ENCODE peak calls at places on chromosome 10, in four cellular contexts. U is mammary epithelial cell, M is left lung, O is body of pancreas. J is an unnamed sample.

GRCh38 chr10:4201866-4202825 is 417.1 kb upstream of the KLF6 start:
- DNase-seq in M (no peak), U (no peak), O (no peak), J (peak; percentile 31)

GRCh38 chr10:2980791-2981360 is 86.5 kb upstream of the PFKP start:
- DNase-seq in O (no peak), U (peak; percentile 70), M (no peak), J (no peak)

GRCh38 chr10:79454259-79454658 is 8.8 kb upstream of the ZCCHC24 start:
- DNase-seq in O (no peak), M (no peak), U (peak; percentile 91), J (peak; percentile 95)

GRCh38 chr10:5971315-5971832 is 6.0 kb downstream of the IL15RA start:
- DNase-seq in O (peak; percentile 88), U (no peak), M (no peak), J (peak; percentile 75)

GRCh38 chr10:21398549-21399345 is 126.7 kb downstream of the SKIDA1 start:
- DNase-seq in M (no peak), U (peak; percentile 82), O (no peak), J (no peak)

GRCh38 chr10:78432582-78432981 is 398.9 kb downstream of the RPS24 start:
- DNase-seq in U (no peak), M (no peak), O (no peak), J (peak; percentile 47)

GRCh38 chr10:54614062-54614461 is 187.0 kb downstream of the PCDH15 start:
- DNase-seq in M (no peak), O (no peak), U (no peak), J (no peak)

GRCh38 chr10:77328272-77328816 is 309.3 kb downstream of the KCNMA1 start:
- DNase-seq in O (peak; percentile 49), M (no peak), U (no peak), J (peak; percentile 86)

GRCh38 chr10:97318772-97319651 is at the start of gene FRAT1:
- DNase-seq in M (peak; percentile 90), U (peak; percentile 89), O (peak; percentile 93), J (peak; percentile 94)

GRCh38 chr10:26367771-26368170 is 70.4 kb upstream of the APBB1IP start:
- DNase-seq in M (no peak), O (peak; percentile 23), U (peak; percentile 3), J (peak; percentile 32)

GRCh38 chr10:18414061-18414460 is 237.3 kb downstream of the NSUN6 start:
- DNase-seq in U (no peak), M (peak; percentile 76), O (no peak), J (no peak)

GRCh38 chr10:44955408-44956070 is 4.1 kb upstream of the RASSF4 start:
- DNase-seq in U (no peak), O (no peak), M (no peak), J (no peak)

GRCh38 chr10:127945335-127945734 is 38.4 kb downstream of the PTPRE start:
- DNase-seq in O (peak; percentile 71), U (peak; percentile 93), M (no peak), J (no peak)

GRCh38 chr10:132099701-132100481 is 34.1 kb downstream of the JAKMIP3 start:
- DNase-seq in M (peak; percentile 16), O (peak; percentile 2), U (no peak), J (no peak)

GRCh38 chr10:98446656-98447221 is at the start of gene HPS1:
- DNase-seq in U (peak; percentile 57), O (peak; percentile 85), M (peak; percentile 87), J (peak; percentile 69)

GRCh38 chr10:25934673-25935139 is 677 bp downstream of the MYO3A start:
- DNase-seq in M (no peak), O (peak; percentile 51), U (no peak), J (peak; percentile 58)

GRCh38 chr10:98694863-98695262 is 248.1 kb upstream of the HPS1 start:
- DNase-seq in O (no peak), U (no peak), M (no peak), J (peak; percentile 26)

GRCh38 chr10:6398419-6398818 is 181.7 kb downstream of the PRKCQ start:
- DNase-seq in U (no peak), M (no peak), O (no peak), J (no peak)

GRCh38 chr10:90960355-90960814 is 39.5 kb upstream of the ANKRD1 start:
- DNase-seq in M (no peak), U (peak; percentile 78), O (no peak), J (no peak)

GRCh38 chr10:80357000-80357803 is 621 bp downstream of the DYDC2 start:
- DNase-seq in M (no peak), U (peak; percentile 8), O (peak; percentile 36), J (peak; percentile 58)

GRCh38 chr10:18179901-18180300 is 39.7 kb downstream of the CACNB2 start:
- DNase-seq in O (peak; percentile 57), M (no peak), U (no peak), J (peak; percentile 80)

GRCh38 chr10:478471-479245 is 210.8 kb downstream of the DIP2C start:
- DNase-seq in O (no peak), U (peak; percentile 67), M (no peak), J (no peak)

GRCh38 chr10:84902549-84902948 is 574.2 kb downstream of the CCSER2 start:
- DNase-seq in U (no peak), O (no peak), M (no peak), J (peak; percentile 23)

GRCh38 chr10:14153570-14154055 is 177.1 kb downstream of the FRMD4A start:
- DNase-seq in U (no peak), O (peak; percentile 8), M (no peak), J (peak; percentile 21)

GRCh38 chr10:63819753-63820347 is 298.6 kb downstream of the REEP3 start:
- DNase-seq in O (peak; percentile 81), M (peak; percentile 55), U (peak; percentile 36), J (peak; percentile 86)

GRCh38 chr10:24882047-24882698 is 70.2 kb downstream of the PRTFDC1 start:
- DNase-seq in M (peak; percentile 38), U (peak; percentile 24), O (no peak), J (no peak)

GRCh38 chr10:30722956-30723355 is 93.4 kb upstream of the LYZL2 start:
- DNase-seq in O (no peak), M (no peak), U (no peak), J (no peak)
- H3K4me3 ChIP-seq in O (no peak overlapping the region), M (no peak overlapping the region), U (no peak overlapping the region), J (no peak overlapping the region)

GRCh38 chr10:103188853-103189252 is 4.2 kb downstream of the NT5C2 start:
- DNase-seq in U (no peak), M (no peak), O (no peak), J (peak; percentile 32)

GRCh38 chr10:103186128-103186527 is 6.9 kb downstream of the NT5C2 start:
- DNase-seq in M (no peak), U (no peak), O (no peak), J (no peak)

GRCh38 chr10:103180491-103180890 is 12.6 kb downstream of the NT5C2 start:
- DNase-seq in U (no peak), O (no peak), M (no peak), J (no peak)

GRCh38 chr10:103181244-103181643 is 11.8 kb downstream of the NT5C2 start:
- DNase-seq in O (no peak), M (no peak), U (no peak), J (no peak)

GRCh38 chr10:103184615-103185014 is 8.5 kb downstream of the NT5C2 start:
- DNase-seq in O (no peak), U (peak; percentile 86), M (no peak), J (no peak)
- H3K27ac ChIP-seq in O (peak overlapping the region; percentile 57), U (peak overlapping the region; percentile 88), M (peak overlapping the region; percentile 45), J (peak overlapping the region; percentile 14)

GRCh38 chr10:119313645-119314044 is 106.3 kb downstream of the GRK5 start:
- DNase-seq in U (no peak), O (no peak), M (no peak), J (no peak)

GRCh38 chr10:119310807-119311206 is 103.4 kb downstream of the GRK5 start:
- DNase-seq in M (no peak), O (no peak), U (no peak), J (no peak)

GRCh38 chr10:119313024-119313423 is 105.7 kb downstream of the GRK5 start:
- DNase-seq in O (no peak), M (no peak), U (no peak), J (no peak)

GRCh38 chr10:119314061-119314460 is 106.7 kb downstream of the GRK5 start:
- DNase-seq in O (no peak), U (no peak), M (no peak), J (no peak)

DNA sequence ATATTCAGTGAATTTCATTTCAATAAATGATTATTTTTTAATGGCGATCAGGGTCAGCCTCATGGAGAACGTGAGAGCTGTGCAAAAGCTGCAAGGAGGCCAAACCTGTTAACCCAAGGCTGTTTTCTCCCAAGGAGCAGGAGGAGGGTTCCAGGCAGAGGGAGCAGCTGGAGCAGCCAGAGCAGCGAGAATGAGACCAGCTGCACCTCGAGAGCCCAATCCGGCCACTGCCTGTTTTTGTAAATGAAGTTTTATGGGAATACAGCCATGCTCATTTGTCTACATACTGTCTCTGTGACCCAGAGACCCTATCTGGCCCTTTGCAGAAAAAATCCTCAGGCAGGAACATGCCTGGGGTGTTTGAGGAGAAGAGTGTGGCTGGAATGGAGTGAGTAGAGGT is 104.9 kb downstream of the GRK5 start:
- DNase-seq in M (no peak), U (no peak), O (no peak), J (no peak)
- H3K4me1 ChIP-seq in M (peaks cover 45% of the 10 kb centered on the region), U (peaks cover 35% of the 10 kb centered on the region), O (no peaks in the 10 kb centered on the region), J (peaks cover 9% of the 10 kb centered on the region)

GRCh38 chr10:133276100-133276434 is 601 bp downstream of the ADAM8 start:
- DNase-seq in U (no peak), M (no peak), O (no peak), J (no peak)

GRCh38 chr10:133276435-133277201 is at the start of gene ADAM8:
- DNase-seq in M (no peak), O (peak; percentile 44), U (no peak), J (no peak)

GRCh38 chr10:133273534-133274143 is 3.0 kb downstream of the ADAM8 start:
- DNase-seq in M (no peak), U (no peak), O (no peak), J (no peak)

GRCh38 chr10:133275683-133276092 is 980 bp downstream of the ADAM8 start:
- DNase-seq in O (no peak), M (no peak), U (no peak), J (no peak)

GRCh38 chr10:133274751-133275682 is 1.7 kb downstream of the ADAM8 start:
- DNase-seq in M (peak; percentile 65), U (peak; percentile 87), O (no peak), J (no peak)
- H3K4me3 ChIP-seq in M (peak overlapping the region; percentile 59), U (peak overlapping the region; percentile 45), O (no peak overlapping the region), J (no peak overlapping the region)

GRCh38 chr10:86868353-86868752 is 89.1 kb downstream of the MMRN2 start:
- DNase-seq in M (no peak), O (no peak), U (no peak), J (peak; percentile 75)

GRCh38 chr10:86870679-86871078 is 86.7 kb downstream of the MMRN2 start:
- DNase-seq in O (no peak), M (no peak), U (no peak), J (no peak)

GRCh38 chr10:86876748-86877147 is 80.7 kb downstream of the MMRN2 start:
- DNase-seq in O (no peak), M (no peak), U (no peak), J (no peak)

GRCh38 chr10:86871563-86872183 is 85.7 kb downstream of the MMRN2 start:
- DNase-seq in M (no peak), O (no peak), U (no peak), J (peak; percentile 82)

DNA sequence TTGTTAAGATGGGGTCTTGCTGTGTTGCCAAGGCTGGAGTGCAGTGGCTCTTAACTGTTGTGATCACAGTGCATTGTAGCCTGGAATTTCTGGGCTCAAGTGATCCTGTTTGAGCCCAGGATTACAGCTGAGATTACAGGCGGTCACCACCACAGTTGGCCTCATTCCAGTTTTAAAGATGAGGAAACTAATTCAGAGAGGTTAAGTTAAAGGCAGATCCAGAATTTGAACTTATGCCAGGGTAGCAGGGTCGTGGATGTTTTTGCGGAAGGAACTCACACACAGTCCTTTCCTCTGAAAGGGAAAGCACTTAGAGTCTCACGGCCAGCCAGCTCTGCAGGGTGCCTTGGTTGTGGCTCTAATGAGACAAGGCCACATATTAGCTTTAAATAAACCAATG is 84.7 kb downstream of the MMRN2 start:
- DNase-seq in O (no peak), U (no peak), M (no peak), J (no peak)
- H3K27ac ChIP-seq in O (no peak overlapping the region), U (no peak overlapping the region), M (no peak overlapping the region), J (peak overlapping the region; percentile 98)